ENCODE peak calls at places on chromosomes 3 and 15, in ten cellular contexts. One of them, this sample, is unnamed.

GRCh38 chr3:145578465-145578864 is 582.5 kb downstream of the PLOD2 start:
- DNase-seq in BJ: no peak
- DNase-seq in WERI-Rb-1: no peak
- DNase-seq in coronary artery: no peak
- DNase-seq in fibroblast of pulmonary artery: no peak
- DNase-seq in choroid plexus epithelial cell: no peak
- DNase-seq in GM06990: no peak
- DNase-seq in psoas muscle: no peak
- DNase-seq in prostate gland: no peak
- DNase-seq in CD8-positive, alpha-beta T cell: no peak
- DNase-seq in this sample: no peak

GRCh38 chr15:93030430-93031102 is 58.4 kb downstream of the RGMA start:
- DNase-seq in GM06990: no peak
- DNase-seq in choroid plexus epithelial cell: peak; percentile 74
- DNase-seq in CD8-positive, alpha-beta T cell: peak; percentile 70
- DNase-seq in WERI-Rb-1: peak; percentile 66
- DNase-seq in coronary artery: no peak
- DNase-seq in BJ: no peak
- DNase-seq in prostate gland: peak; percentile 77
- DNase-seq in psoas muscle: peak; percentile 87
- DNase-seq in fibroblast of pulmonary artery: peak; percentile 70
- DNase-seq in this sample: peak; percentile 43

GRCh38 chr3:14507757-14508504 is 32.2 kb downstream of the GRIP2 start:
- DNase-seq in GM06990: no peak
- DNase-seq in CD8-positive, alpha-beta T cell: no peak
- DNase-seq in psoas muscle: no peak
- DNase-seq in coronary artery: no peak
- DNase-seq in WERI-Rb-1: no peak
- DNase-seq in choroid plexus epithelial cell: no peak
- DNase-seq in prostate gland: no peak
- DNase-seq in fibroblast of pulmonary artery: no peak
- DNase-seq in BJ: no peak
- DNase-seq in this sample: no peak

GRCh38 chr3:9934235-9934621 is 594 bp downstream of the CRELD1 start:
- DNase-seq in CD8-positive, alpha-beta T cell: peak; percentile 54
- DNase-seq in fibroblast of pulmonary artery: no peak
- DNase-seq in BJ: no peak
- DNase-seq in coronary artery: no peak
- DNase-seq in prostate gland: no peak
- DNase-seq in choroid plexus epithelial cell: peak; percentile 64
- DNase-seq in psoas muscle: no peak
- DNase-seq in GM06990: no peak
- DNase-seq in WERI-Rb-1: peak; percentile 31
- DNase-seq in this sample: no peak

GRCh38 chr3:141477224-141477623 is 9.6 kb upstream of the RASA2 start:
- DNase-seq in psoas muscle: no peak
- DNase-seq in CD8-positive, alpha-beta T cell: no peak
- DNase-seq in choroid plexus epithelial cell: peak; percentile 91
- DNase-seq in WERI-Rb-1: no peak
- DNase-seq in GM06990: no peak
- DNase-seq in fibroblast of pulmonary artery: peak; percentile 87
- DNase-seq in coronary artery: no peak
- DNase-seq in BJ: no peak
- DNase-seq in prostate gland: no peak
- DNase-seq in this sample: peak; percentile 67

GRCh38 chr3:126392246-126392645 is 2.5 kb upstream of the CFAP100 start:
- DNase-seq in fibroblast of pulmonary artery: no peak
- DNase-seq in WERI-Rb-1: no peak
- DNase-seq in GM06990: no peak
- DNase-seq in choroid plexus epithelial cell: no peak
- DNase-seq in prostate gland: no peak
- DNase-seq in psoas muscle: no peak
- DNase-seq in CD8-positive, alpha-beta T cell: no peak
- DNase-seq in coronary artery: no peak
- DNase-seq in BJ: no peak
- DNase-seq in this sample: no peak

GRCh38 chr15:63332367-63333078 is 49.1 kb downstream of the CA12 start:
- DNase-seq in fibroblast of pulmonary artery: peak; percentile 92
- DNase-seq in WERI-Rb-1: no peak
- DNase-seq in coronary artery: no peak
- DNase-seq in prostate gland: no peak
- DNase-seq in choroid plexus epithelial cell: peak; percentile 93
- DNase-seq in CD8-positive, alpha-beta T cell: no peak
- DNase-seq in psoas muscle: no peak
- DNase-seq in BJ: peak; percentile 43
- DNase-seq in GM06990: no peak
- DNase-seq in this sample: peak; percentile 37

GRCh38 chr3:119498188-119498987 is at the start of gene TIMMDC1:
- DNase-seq in prostate gland: peak; percentile 97
- DNase-seq in psoas muscle: peak; percentile 98
- DNase-seq in fibroblast of pulmonary artery: peak; percentile 96
- DNase-seq in CD8-positive, alpha-beta T cell: peak; percentile 97
- DNase-seq in choroid plexus epithelial cell: peak; percentile 97
- DNase-seq in BJ: peak; percentile 81
- DNase-seq in GM06990: peak; percentile 99
- DNase-seq in coronary artery: peak; percentile 99
- DNase-seq in WERI-Rb-1: peak; percentile 97
- DNase-seq in this sample: peak; percentile 84

GRCh38 chr15:99984491-99985243 is 251.4 kb upstream of the LYSMD4 start:
- DNase-seq in WERI-Rb-1: no peak
- DNase-seq in prostate gland: no peak
- DNase-seq in BJ: no peak
- DNase-seq in GM06990: no peak
- DNase-seq in CD8-positive, alpha-beta T cell: no peak
- DNase-seq in psoas muscle: peak; percentile 23
- DNase-seq in choroid plexus epithelial cell: no peak
- DNase-seq in coronary artery: no peak
- DNase-seq in fibroblast of pulmonary artery: no peak
- DNase-seq in this sample: no peak

GRCh38 chr15:73362900-73363299 is 5.9 kb downstream of the HCN4 start:
- DNase-seq in CD8-positive, alpha-beta T cell: no peak
- DNase-seq in WERI-Rb-1: no peak
- DNase-seq in fibroblast of pulmonary artery: no peak
- DNase-seq in choroid plexus epithelial cell: no peak
- DNase-seq in coronary artery: no peak
- DNase-seq in BJ: no peak
- DNase-seq in prostate gland: no peak
- DNase-seq in psoas muscle: no peak
- DNase-seq in GM06990: no peak
- DNase-seq in this sample: no peak

GRCh38 chr3:196740476-196741400 is 1.1 kb downstream of the PAK2 start:
- DNase-seq in choroid plexus epithelial cell: peak; percentile 84
- DNase-seq in WERI-Rb-1: peak; percentile 6
- DNase-seq in prostate gland: peak; percentile 15
- DNase-seq in BJ: no peak
- DNase-seq in fibroblast of pulmonary artery: peak; percentile 62
- DNase-seq in GM06990: no peak
- DNase-seq in CD8-positive, alpha-beta T cell: peak; percentile 36
- DNase-seq in psoas muscle: no peak
- DNase-seq in coronary artery: no peak
- DNase-seq in this sample: no peak

GRCh38 chr3:53173107-53173506 is 12.1 kb downstream of the PRKCD start:
- DNase-seq in fibroblast of pulmonary artery: no peak
- DNase-seq in coronary artery: no peak
- DNase-seq in BJ: no peak
- DNase-seq in prostate gland: no peak
- DNase-seq in psoas muscle: no peak
- DNase-seq in CD8-positive, alpha-beta T cell: no peak
- DNase-seq in choroid plexus epithelial cell: no peak
- DNase-seq in WERI-Rb-1: no peak
- DNase-seq in GM06990: no peak
- DNase-seq in this sample: no peak
- TF ChIP-seq CTCF in fibroblast of pulmonary artery: no peak
- TF ChIP-seq CTCF in coronary artery: no peak
- TF ChIP-seq CTCF in BJ: no peak
- TF ChIP-seq CTCF in prostate gland: no peak
- TF ChIP-seq CTCF in psoas muscle: no peak
- TF ChIP-seq CTCF in CD8-positive, alpha-beta T cell: no peak
- TF ChIP-seq CTCF in choroid plexus epithelial cell: no peak
- TF ChIP-seq CTCF in WERI-Rb-1: no peak
- TF ChIP-seq CTCF in GM06990: no peak
- TF ChIP-seq CTCF in this sample: no peak

GRCh38 chr15:69298354-69298696 is 387 bp upstream of the PAQR5 start:
- DNase-seq in CD8-positive, alpha-beta T cell: no peak
- DNase-seq in WERI-Rb-1: no peak
- DNase-seq in choroid plexus epithelial cell: no peak
- DNase-seq in GM06990: no peak
- DNase-seq in fibroblast of pulmonary artery: no peak
- DNase-seq in BJ: no peak
- DNase-seq in coronary artery: no peak
- DNase-seq in psoas muscle: no peak
- DNase-seq in prostate gland: no peak
- DNase-seq in this sample: no peak

GRCh38 chr15:69293741-69294615 is 4.7 kb upstream of the PAQR5 start:
- DNase-seq in BJ: no peak
- DNase-seq in CD8-positive, alpha-beta T cell: no peak
- DNase-seq in GM06990: no peak
- DNase-seq in WERI-Rb-1: no peak
- DNase-seq in psoas muscle: no peak
- DNase-seq in coronary artery: no peak
- DNase-seq in choroid plexus epithelial cell: no peak
- DNase-seq in fibroblast of pulmonary artery: no peak
- DNase-seq in prostate gland: no peak
- DNase-seq in this sample: no peak

GRCh38 chr15:69298697-69299441 is at the start of gene PAQR5:
- DNase-seq in BJ: no peak
- DNase-seq in psoas muscle: peak; percentile 59
- DNase-seq in GM06990: no peak
- DNase-seq in prostate gland: peak; percentile 15
- DNase-seq in choroid plexus epithelial cell: no peak
- DNase-seq in CD8-positive, alpha-beta T cell: no peak
- DNase-seq in WERI-Rb-1: peak; percentile 52
- DNase-seq in fibroblast of pulmonary artery: no peak
- DNase-seq in coronary artery: no peak
- DNase-seq in this sample: no peak

GRCh38 chr15:69297642-69298353 is 914 bp upstream of the PAQR5 start:
- DNase-seq in BJ: no peak
- DNase-seq in CD8-positive, alpha-beta T cell: no peak
- DNase-seq in prostate gland: no peak
- DNase-seq in choroid plexus epithelial cell: no peak
- DNase-seq in GM06990: no peak
- DNase-seq in psoas muscle: no peak
- DNase-seq in fibroblast of pulmonary artery: no peak
- DNase-seq in WERI-Rb-1: no peak
- DNase-seq in coronary artery: no peak
- DNase-seq in this sample: no peak

DNA sequence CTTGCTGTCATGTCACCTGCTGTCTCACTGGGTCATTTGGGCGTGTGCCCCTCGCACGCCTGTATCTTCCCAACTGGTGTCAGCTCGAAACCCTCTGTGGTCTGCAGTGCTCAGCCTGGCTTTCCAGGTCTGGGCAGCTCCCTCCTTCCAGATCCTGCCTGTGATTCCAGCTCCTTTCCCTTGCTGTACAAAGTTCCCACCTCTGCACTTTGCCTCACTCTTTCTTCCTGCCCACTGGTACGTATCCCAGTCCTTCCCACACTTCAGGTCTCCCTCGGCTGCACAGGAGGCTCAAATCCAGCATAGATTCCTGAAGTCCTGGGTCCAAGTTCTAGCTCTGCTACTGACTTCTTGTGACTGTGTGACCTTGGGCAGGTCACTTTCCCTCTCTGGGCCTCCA is 2.1 kb upstream of the PAQR5 start:
- DNase-seq in prostate gland: no peak
- DNase-seq in fibroblast of pulmonary artery: no peak
- DNase-seq in WERI-Rb-1: no peak
- DNase-seq in GM06990: no peak
- DNase-seq in CD8-positive, alpha-beta T cell: no peak
- DNase-seq in psoas muscle: no peak
- DNase-seq in coronary artery: no peak
- DNase-seq in BJ: no peak
- DNase-seq in choroid plexus epithelial cell: no peak
- DNase-seq in this sample: no peak
- H3K4me3 ChIP-seq in prostate gland: no peak overlapping the region
- H3K4me3 ChIP-seq in fibroblast of pulmonary artery: no peak overlapping the region
- H3K4me3 ChIP-seq in WERI-Rb-1: no peak overlapping the region
- H3K4me3 ChIP-seq in GM06990: no peak overlapping the region
- H3K4me3 ChIP-seq in CD8-positive, alpha-beta T cell: no peak overlapping the region
- H3K4me3 ChIP-seq in psoas muscle: no peak overlapping the region
- H3K4me3 ChIP-seq in coronary artery: no peak overlapping the region
- H3K4me3 ChIP-seq in BJ: no peak overlapping the region
- H3K4me3 ChIP-seq in choroid plexus epithelial cell: no peak overlapping the region
- H3K4me3 ChIP-seq in this sample: no peak overlapping the region

GRCh38 chr3:139325551-139325950 is 18.3 kb upstream of the MRPS22 start:
- DNase-seq in BJ: no peak
- DNase-seq in coronary artery: peak; percentile 35
- DNase-seq in fibroblast of pulmonary artery: no peak
- DNase-seq in WERI-Rb-1: no peak
- DNase-seq in psoas muscle: no peak
- DNase-seq in CD8-positive, alpha-beta T cell: no peak
- DNase-seq in prostate gland: no peak
- DNase-seq in choroid plexus epithelial cell: no peak
- DNase-seq in GM06990: no peak
- DNase-seq in this sample: no peak

GRCh38 chr3:139327231-139327630 is 16.6 kb upstream of the MRPS22 start:
- DNase-seq in fibroblast of pulmonary artery: no peak
- DNase-seq in choroid plexus epithelial cell: no peak
- DNase-seq in coronary artery: peak; percentile 33
- DNase-seq in psoas muscle: no peak
- DNase-seq in GM06990: no peak
- DNase-seq in WERI-Rb-1: no peak
- DNase-seq in prostate gland: no peak
- DNase-seq in BJ: no peak
- DNase-seq in CD8-positive, alpha-beta T cell: no peak
- DNase-seq in this sample: no peak

GRCh38 chr3:139326131-139326530 is 17.7 kb upstream of the MRPS22 start:
- DNase-seq in GM06990: no peak
- DNase-seq in coronary artery: no peak
- DNase-seq in BJ: no peak
- DNase-seq in psoas muscle: no peak
- DNase-seq in prostate gland: no peak
- DNase-seq in choroid plexus epithelial cell: no peak
- DNase-seq in CD8-positive, alpha-beta T cell: no peak
- DNase-seq in WERI-Rb-1: no peak
- DNase-seq in fibroblast of pulmonary artery: no peak
- DNase-seq in this sample: no peak

GRCh38 chr3:139327861-139328260 is 16.0 kb upstream of the MRPS22 start:
- DNase-seq in GM06990: no peak
- DNase-seq in prostate gland: no peak
- DNase-seq in WERI-Rb-1: no peak
- DNase-seq in BJ: no peak
- DNase-seq in choroid plexus epithelial cell: no peak
- DNase-seq in CD8-positive, alpha-beta T cell: no peak
- DNase-seq in fibroblast of pulmonary artery: no peak
- DNase-seq in psoas muscle: no peak
- DNase-seq in coronary artery: peak; percentile 53
- DNase-seq in this sample: no peak

GRCh38 chr3:139326707-139327106 is 17.1 kb upstream of the MRPS22 start:
- DNase-seq in prostate gland: no peak
- DNase-seq in choroid plexus epithelial cell: no peak
- DNase-seq in GM06990: no peak
- DNase-seq in BJ: no peak
- DNase-seq in coronary artery: peak; percentile 50
- DNase-seq in CD8-positive, alpha-beta T cell: no peak
- DNase-seq in WERI-Rb-1: no peak
- DNase-seq in fibroblast of pulmonary artery: no peak
- DNase-seq in psoas muscle: no peak
- DNase-seq in this sample: no peak
- TF ChIP-seq CTCF in prostate gland: no peak
- TF ChIP-seq CTCF in choroid plexus epithelial cell: no peak
- TF ChIP-seq CTCF in GM06990: no peak
- TF ChIP-seq CTCF in BJ: no peak
- TF ChIP-seq CTCF in coronary artery: no peak
- TF ChIP-seq CTCF in CD8-positive, alpha-beta T cell: no peak
- TF ChIP-seq CTCF in WERI-Rb-1: peak; percentile 20
- TF ChIP-seq CTCF in fibroblast of pulmonary artery: no peak
- TF ChIP-seq CTCF in psoas muscle: no peak
- TF ChIP-seq CTCF in this sample: no peak

GRCh38 chr3:23987376-23987775 is 42.3 kb downstream of the NR1D2 start:
- DNase-seq in psoas muscle: no peak
- DNase-seq in fibroblast of pulmonary artery: peak; percentile 84
- DNase-seq in WERI-Rb-1: no peak
- DNase-seq in prostate gland: no peak
- DNase-seq in choroid plexus epithelial cell: no peak
- DNase-seq in CD8-positive, alpha-beta T cell: no peak
- DNase-seq in BJ: no peak
- DNase-seq in coronary artery: no peak
- DNase-seq in GM06990: no peak
- DNase-seq in this sample: no peak
- H3K4me3 ChIP-seq in psoas muscle: no peak overlapping the region
- H3K4me3 ChIP-seq in fibroblast of pulmonary artery: no peak overlapping the region
- H3K4me3 ChIP-seq in WERI-Rb-1: no peak overlapping the region
- H3K4me3 ChIP-seq in prostate gland: no peak overlapping the region
- H3K4me3 ChIP-seq in choroid plexus epithelial cell: no peak overlapping the region
- H3K4me3 ChIP-seq in CD8-positive, alpha-beta T cell: no peak overlapping the region
- H3K4me3 ChIP-seq in BJ: no peak overlapping the region
- H3K4me3 ChIP-seq in coronary artery: no peak overlapping the region
- H3K4me3 ChIP-seq in GM06990: no peak overlapping the region
- H3K4me3 ChIP-seq in this sample: no peak overlapping the region

This sample was measured in astrocyte of the cerebellum.